ENCODE peak calls at places on chromosomes 12 and 14, in nine cellular contexts. U, Y, L, F, P, T, H, M and C are unnamed samples.

GRCh38 chr14:79825046-79825521 is 386.2 kb downstream of the DIO2 start:
- DNase-seq in U (no peak), Y (no peak), L (no peak), F (no peak), P (no peak), T (no peak), H (peak; percentile 59), M (no peak), C (no peak)

GRCh38 chr14:46490150-46490769 is 161.3 kb downstream of the RPL10L start:
- DNase-seq in U (no peak), Y (no peak), L (no peak), F (no peak), P (peak; percentile 45), T (peak; percentile 15), H (no peak), M (no peak), C (no peak)

GRCh38 chr12:24414421-24414820 is 465.0 kb upstream of the SOX5 start:
- DNase-seq in U (no peak), Y (no peak), L (no peak), F (no peak), P (no peak), T (no peak), H (no peak), M (no peak), C (no peak)

GRCh38 chr12:121992059-121992879 is 29.4 kb upstream of the BCL7A start:
- DNase-seq in U (no peak), Y (no peak), L (no peak), F (no peak), P (peak; percentile 86), T (peak; percentile 91), H (no peak), M (no peak), C (no peak)

GRCh38 chr14:59148334-59148900 is 40.0 kb upstream of the DAAM1 start:
- DNase-seq in U (no peak), Y (no peak), L (no peak), F (no peak), P (no peak), T (no peak), H (no peak), M (no peak), C (no peak)

GRCh38 chr12:7628401-7628961 is 37.2 kb downstream of the APOBEC1 start:
- DNase-seq in U (peak; percentile 45), Y (no peak), L (no peak), F (no peak), P (no peak), T (no peak), H (no peak), M (no peak), C (no peak)

GRCh38 chr14:31827325-31827724 is 249.8 kb upstream of the ARHGAP5 start:
- DNase-seq in U (no peak), Y (no peak), L (no peak), F (no peak), P (no peak), T (no peak), H (no peak), M (no peak), C (no peak)

GRCh38 chr12:65164774-65165173 is 4.6 kb upstream of the LEMD3 start:
- DNase-seq in U (no peak), Y (no peak), L (no peak), F (no peak), P (no peak), T (no peak), H (no peak), M (no peak), C (no peak)

GRCh38 chr14:90424075-90424474 is 27.2 kb downstream of the CALM1 start:
- DNase-seq in U (no peak), Y (no peak), L (no peak), F (no peak), P (no peak), T (no peak), H (no peak), M (no peak), C (no peak)

GRCh38 chr14:90424686-90425255 is 27.9 kb downstream of the CALM1 start:
- DNase-seq in U (no peak), Y (no peak), L (no peak), F (no peak), P (no peak), T (no peak), H (no peak), M (no peak), C (no peak)

GRCh38 chr14:90421621-90422020 is 24.8 kb downstream of the CALM1 start:
- DNase-seq in U (no peak), Y (no peak), L (no peak), F (no peak), P (no peak), T (no peak), H (no peak), M (no peak), C (no peak)

GRCh38 chr14:90421001-90421580 is 24.3 kb downstream of the CALM1 start:
- DNase-seq in U (no peak), Y (no peak), L (no peak), F (no peak), P (no peak), T (no peak), H (no peak), M (no peak), C (no peak)

DNA sequence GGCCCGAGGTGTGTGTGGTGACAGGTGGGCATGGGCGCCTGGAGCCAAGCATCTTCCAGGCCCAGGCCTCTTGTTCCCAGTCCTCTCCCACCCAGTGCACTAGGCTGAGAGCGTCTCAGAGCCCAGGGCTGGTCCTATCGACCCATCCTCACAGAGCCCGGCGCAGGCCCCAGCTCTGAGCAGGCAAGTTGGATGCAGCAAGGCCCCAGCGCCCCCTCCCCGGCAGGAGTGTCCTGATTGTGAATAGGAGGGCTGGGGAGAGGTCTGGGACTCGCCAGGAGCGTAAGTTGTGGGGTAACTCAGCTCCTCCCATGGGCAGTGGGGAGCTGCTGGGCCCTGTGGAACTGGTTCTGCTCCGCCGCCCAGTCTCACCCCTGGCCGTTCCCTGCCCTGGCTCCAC is 26.3 kb downstream of the CALM1 start:
- DNase-seq in U (no peak), Y (no peak), L (no peak), F (no peak), P (no peak), T (no peak), H (no peak), M (no peak), C (no peak)
- H3K27ac ChIP-seq in U (no peak overlapping the region), Y (no peak overlapping the region), L (no peak overlapping the region), F (no peak overlapping the region), P (no peak overlapping the region), T (no peak overlapping the region), H (no peak overlapping the region), M (no peak overlapping the region), C (no peak overlapping the region)

DNA sequence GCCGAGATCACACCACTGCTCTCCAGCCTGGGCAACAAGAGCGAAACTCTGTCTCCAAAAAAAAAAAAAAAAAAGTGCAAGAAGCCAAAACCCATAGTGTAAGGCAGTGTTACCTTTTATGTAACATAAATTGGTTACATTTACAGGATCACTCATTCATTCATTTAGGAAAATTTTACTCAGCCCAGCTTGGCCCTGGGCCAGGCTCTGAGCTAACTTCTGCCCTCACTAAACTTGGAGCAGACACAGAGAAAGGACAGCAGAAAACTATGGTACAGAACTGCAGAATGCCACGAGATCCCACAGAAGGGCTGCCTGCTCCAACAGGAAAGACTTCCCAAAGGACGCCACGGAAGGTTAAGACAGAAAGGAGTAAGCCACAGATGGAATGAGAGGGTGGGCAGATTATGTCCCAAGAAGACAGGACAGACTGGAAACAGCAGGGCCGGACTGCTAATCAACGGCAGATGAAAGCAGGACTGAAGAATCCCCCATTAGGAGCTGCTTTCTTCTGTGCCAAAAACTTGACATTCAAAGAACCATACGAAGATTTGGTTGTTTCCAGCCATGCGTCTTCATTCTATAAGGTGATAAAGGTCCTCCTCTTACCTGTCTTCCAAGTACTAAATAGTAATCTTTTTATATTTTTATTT is 18.9 kb downstream of the PPP1R13B start:
- DNase-seq in U (no peak), Y (no peak), L (no peak), F (peak; percentile 29), P (no peak), T (no peak), H (no peak), M (peak; percentile 47), C (no peak)
- H3K27ac ChIP-seq in U (no peak overlapping the region), Y (no peak overlapping the region), L (no peak overlapping the region), F (peak overlapping the region; percentile 63), P (no peak overlapping the region), T (no peak overlapping the region), H (peak overlapping the region; percentile 50), M (no peak overlapping the region), C (no peak overlapping the region)

GRCh38 chr12:46556105-46556559 is 183.6 kb upstream of the SLC38A2 start:
- DNase-seq in U (no peak), Y (no peak), L (no peak), F (no peak), P (peak; percentile 94), T (peak; percentile 68), H (no peak), M (no peak), C (no peak)

GRCh38 chr12:46558696-46559095 is 186.1 kb upstream of the SLC38A2 start:
- DNase-seq in U (no peak), Y (no peak), L (no peak), F (no peak), P (no peak), T (no peak), H (no peak), M (no peak), C (no peak)

GRCh38 chr12:46559311-46559710 is 186.7 kb upstream of the SLC38A2 start:
- DNase-seq in U (no peak), Y (no peak), L (no peak), F (no peak), P (no peak), T (no peak), H (no peak), M (no peak), C (no peak)

GRCh38 chr12:46556820-46557524 is 184.4 kb upstream of the SLC38A2 start:
- DNase-seq in U (no peak), Y (no peak), L (no peak), F (no peak), P (peak; percentile 86), T (peak; percentile 43), H (no peak), M (no peak), C (no peak)

DNA sequence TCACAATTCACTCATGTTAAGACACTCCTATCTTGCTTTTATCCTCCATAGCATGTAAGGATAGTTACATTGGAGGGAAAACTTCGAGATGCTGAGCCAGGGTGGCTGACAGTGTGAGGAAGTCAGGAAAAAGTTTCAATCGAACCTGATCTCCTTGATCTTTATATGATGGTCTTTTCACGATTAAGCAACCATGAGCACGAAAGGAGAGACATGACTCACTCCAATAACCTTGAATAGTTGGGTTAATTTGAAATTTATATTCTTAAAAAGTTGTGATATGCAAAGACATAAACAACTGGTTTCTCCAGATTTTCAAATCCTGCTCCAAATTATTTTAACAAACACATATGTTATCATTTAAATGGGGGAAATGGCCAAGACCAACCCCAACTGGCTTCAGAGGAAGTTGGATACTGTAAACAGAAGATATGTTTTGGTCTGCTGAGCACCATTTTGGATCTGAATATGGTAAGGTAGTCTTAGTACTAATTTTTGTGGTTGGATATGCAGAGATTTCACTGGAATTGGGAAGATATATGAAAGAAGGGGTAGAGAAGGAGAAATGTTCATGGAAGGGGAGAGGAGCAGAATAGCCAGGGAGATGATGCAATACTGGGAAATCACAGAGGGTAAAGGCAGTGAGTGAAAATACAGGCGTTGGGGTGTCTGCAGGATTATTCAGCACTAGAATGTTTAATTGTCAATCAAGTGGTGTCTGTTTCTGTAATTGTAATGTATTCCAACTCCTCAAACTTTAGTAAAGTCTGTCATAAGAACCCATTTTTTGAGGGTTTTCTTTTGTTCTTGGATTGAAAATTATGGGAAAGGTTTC is 185.2 kb upstream of the SLC38A2 start:
- DNase-seq in U (no peak), Y (no peak), L (no peak), F (no peak), P (no peak), T (no peak), H (no peak), M (no peak), C (no peak)
- H3K27ac ChIP-seq in U (peak overlapping the region; percentile 77), Y (no peak overlapping the region), L (no peak overlapping the region), F (peak overlapping the region; percentile 81), P (peak overlapping the region; percentile 94), T (peak overlapping the region; percentile 74), H (no peak overlapping the region), M (peak overlapping the region; percentile 81), C (peak overlapping the region; percentile 82)

DNA sequence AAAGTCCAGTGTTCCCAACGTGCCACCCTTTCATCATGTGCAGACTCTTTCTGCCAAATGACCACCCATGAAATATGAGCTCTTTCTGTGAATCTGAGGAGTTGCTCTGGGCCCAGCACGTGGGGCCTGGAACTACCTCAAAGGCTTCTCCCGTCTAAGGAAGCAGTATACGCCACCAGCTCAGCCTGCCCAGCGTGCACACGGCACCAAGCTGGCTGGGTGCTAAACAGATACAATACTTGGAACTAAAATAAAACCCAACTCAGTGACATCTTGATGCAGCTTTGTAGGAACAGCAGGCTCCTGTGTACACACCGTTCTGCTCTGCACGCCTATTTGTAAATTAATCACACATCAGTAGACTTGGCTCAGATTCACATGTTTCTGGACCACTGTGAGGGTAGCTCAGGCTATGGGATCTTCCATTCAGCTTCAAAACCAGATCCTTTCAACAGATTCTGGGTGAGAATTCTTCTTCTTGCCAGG is 74.8 kb downstream of the ARL6IP4 start:
- DNase-seq in U (no peak), Y (no peak), L (no peak), F (no peak), P (no peak), T (no peak), H (no peak), M (no peak), C (no peak)
- H3K27ac ChIP-seq in U (no peak overlapping the region), Y (peak overlapping the region; percentile 10), L (no peak overlapping the region), F (no peak overlapping the region), P (no peak overlapping the region), T (no peak overlapping the region), H (no peak overlapping the region), M (no peak overlapping the region), C (no peak overlapping the region)